ENCODE peak calls at places on chromosomes 7 and 10, in five cellular contexts. L, T, K, N and P are unnamed samples.

GRCh38 chr7:116315803-116316202 is 105.5 kb downstream of the TES start:
- DNase-seq in L (no peak), T (no peak), K (no peak), N (no peak), P (no peak)

GRCh38 chr7:12965767-12966166 is 278.3 kb downstream of the ARL4A start:
- DNase-seq in L (no peak), T (no peak), K (peak; percentile 74), N (no peak), P (no peak)

GRCh38 chr10:130409346-130409745 is 273.2 kb downstream of the GLRX3 start:
- DNase-seq in L (no peak), T (no peak), K (no peak), N (no peak), P (no peak)

GRCh38 chr10:111113961-111114830 is 37.4 kb downstream of the ADRA2A start:
- DNase-seq in L (peak; percentile 14), T (no peak), K (no peak), N (no peak), P (no peak)

GRCh38 chr10:102619281-102619981 is 24.8 kb upstream of the TRIM8 start:
- DNase-seq in L (no peak), T (no peak), K (no peak), N (no peak), P (peak; percentile 84)

GRCh38 chr7:134632052-134632451 is 14.6 kb upstream of the BPGM start:
- DNase-seq in L (no peak), T (no peak), K (no peak), N (no peak), P (no peak)

GRCh38 chr10:14843327-14843988 is 5.4 kb downstream of the HSPA14 start:
- DNase-seq in L (no peak), T (no peak), K (no peak), N (no peak), P (no peak)

GRCh38 chr10:15189133-15189881 is 20.8 kb upstream of the NMT2 start:
- DNase-seq in L (no peak), T (no peak), K (no peak), N (no peak), P (no peak)

GRCh38 chr7:135964254-135964653 is 12.9 kb downstream of the MTPN start:
- DNase-seq in L (no peak), T (no peak), K (no peak), N (no peak), P (no peak)

GRCh38 chr7:140649566-140650205 is 9.1 kb upstream of the DENND2A start:
- DNase-seq in L (peak; percentile 41), T (no peak), K (peak; percentile 71), N (no peak), P (peak; percentile 39)

GRCh38 chr7:111301891-111302290 is 211.0 kb downstream of the LRRN3 start:
- DNase-seq in L (no peak), T (no peak), K (peak; percentile 2), N (no peak), P (no peak)

GRCh38 chr10:11522821-11523245 is 88.6 kb downstream of the USP6NL start:
- DNase-seq in L (no peak), T (no peak), K (peak; percentile 20), N (no peak), P (no peak)

GRCh38 chr10:117175901-117176534 is 21.3 kb upstream of the KCNK18 start:
- DNase-seq in L (peak; percentile 72), T (peak; percentile 84), K (peak; percentile 71), N (peak; percentile 78), P (no peak)

GRCh38 chr7:93245525-93246432 is 13.6 kb downstream of the VPS50 start:
- DNase-seq in L (peak; percentile 48), T (no peak), K (peak; percentile 36), N (no peak), P (no peak)

GRCh38 chr7:963236-964078 is 9.0 kb upstream of the ADAP1 start:
- DNase-seq in L (no peak), T (peak; percentile 68), K (no peak), N (no peak), P (peak; percentile 87)

GRCh38 chr10:4867520-4868356 is 41.7 kb downstream of the AKR1E2 start:
- DNase-seq in L (no peak), T (no peak), K (no peak), N (no peak), P (no peak)

GRCh38 chr10:23067939-23068775 is 27.2 kb upstream of the MSRB2 start:
- DNase-seq in L (peak; percentile 65), T (peak; percentile 69), K (peak; percentile 80), N (peak; percentile 63), P (no peak)

GRCh38 chr10:19041176-19041575 is 7.4 kb upstream of the MALRD1 start:
- DNase-seq in L (no peak), T (no peak), K (no peak), N (no peak), P (no peak)

GRCh38 chr10:107451047-107451446 is 286.5 kb upstream of the SORCS1 start:
- DNase-seq in L (no peak), T (no peak), K (no peak), N (no peak), P (no peak)

GRCh38 chr10:13809447-13809846 is 222.7 kb downstream of the PRPF18 start:
- DNase-seq in L (no peak), T (no peak), K (no peak), N (no peak), P (no peak)

GRCh38 chr10:77504196-77504869 is 133.3 kb downstream of the KCNMA1 start:
- DNase-seq in L (peak; percentile 58), T (no peak), K (peak; percentile 71), N (no peak), P (no peak)

GRCh38 chr7:77877800-77878199 is 79.2 kb downstream of the PHTF2 start:
- DNase-seq in L (peak; percentile 47), T (no peak), K (no peak), N (no peak), P (no peak)

GRCh38 chr7:68511281-68511680 is 1087.0 kb upstream of the AUTS2 start:
- DNase-seq in L (peak; percentile 1), T (no peak), K (no peak), N (no peak), P (no peak)

GRCh38 chr10:3954615-3955014 is 169.6 kb upstream of the KLF6 start:
- DNase-seq in L (no peak), T (no peak), K (no peak), N (no peak), P (no peak)

GRCh38 chr7:28841766-28842165 is 116.4 kb downstream of the TRIL start:
- DNase-seq in L (no peak), T (no peak), K (no peak), N (no peak), P (no peak)

GRCh38 chr10:69876931-69877330 is 75.2 kb downstream of the COL13A1 start:
- DNase-seq in L (no peak), T (no peak), K (no peak), N (no peak), P (no peak)

GRCh38 chr10:110864662-110865140 is 7.0 kb upstream of the PDCD4 start:
- DNase-seq in L (no peak), T (no peak), K (no peak), N (no peak), P (no peak)

GRCh38 chr10:122551450-122551849 is 9.1 kb upstream of the DMBT1 start:
- DNase-seq in L (no peak), T (no peak), K (no peak), N (no peak), P (no peak)

GRCh38 chr10:102994551-102995295 is 76.6 kb downstream of the CNNM2 start:
- DNase-seq in L (no peak), T (no peak), K (no peak), N (no peak), P (no peak)

GRCh38 chr10:1104971-1105370 is 48.8 kb downstream of the WDR37 start:
- DNase-seq in L (no peak), T (no peak), K (no peak), N (no peak), P (no peak)

GRCh38 chr7:38060116-38060515 is 117.9 kb upstream of the STARD3NL start:
- DNase-seq in L (no peak), T (no peak), K (no peak), N (no peak), P (no peak)
- TF ChIP-seq CTCF in L (no peak), T (no peak), K (no peak), N (no peak), P (no peak)

GRCh38 chr10:128113026-128113425 is 13.2 kb downstream of the MKI67 start:
- DNase-seq in L (no peak), T (no peak), K (no peak), N (no peak), P (no peak)

GRCh38 chr10:128121750-128122412 is 4.3 kb downstream of the MKI67 start:
- DNase-seq in L (no peak), T (no peak), K (no peak), N (no peak), P (no peak)

GRCh38 chr10:128115356-128115755 is 10.9 kb downstream of the MKI67 start:
- DNase-seq in L (no peak), T (no peak), K (no peak), N (no peak), P (no peak)

GRCh38 chr10:128116187-128116586 is 10.0 kb downstream of the MKI67 start:
- DNase-seq in L (no peak), T (no peak), K (no peak), N (no peak), P (no peak)

GRCh38 chr10:128116851-128117615 is 9.2 kb downstream of the MKI67 start:
- DNase-seq in L (no peak), T (no peak), K (peak; percentile 29), N (no peak), P (no peak)
- TF ChIP-seq CTCF in L (peak; percentile 17), T (no peak), K (peak; percentile 18), N (peak; percentile 29), P (peak; percentile 30)

GRCh38 chr7:26398436-26399308 is 107.0 kb downstream of the SNX10 start:
- DNase-seq in L (peak; percentile 13), T (peak; percentile 78), K (peak; percentile 35), N (peak; percentile 48), P (no peak)

GRCh38 chr7:26399309-26399610 is 107.6 kb downstream of the SNX10 start:
- DNase-seq in L (peak; percentile 33), T (peak; percentile 56), K (no peak), N (peak; percentile 34), P (no peak)

GRCh38 chr7:26397326-26397725 is 105.7 kb downstream of the SNX10 start:
- DNase-seq in L (no peak), T (no peak), K (no peak), N (no peak), P (no peak)

GRCh38 chr7:26399747-26400146 is 108.1 kb downstream of the SNX10 start:
- DNase-seq in L (no peak), T (no peak), K (no peak), N (no peak), P (no peak)

GRCh38 chr7:26397786-26398435 is 106.2 kb downstream of the SNX10 start:
- DNase-seq in L (no peak), T (no peak), K (no peak), N (peak; percentile 40), P (no peak)
- TF ChIP-seq CTCF in L (no peak), T (no peak), K (no peak), N (no peak), P (no peak)

DNA sequence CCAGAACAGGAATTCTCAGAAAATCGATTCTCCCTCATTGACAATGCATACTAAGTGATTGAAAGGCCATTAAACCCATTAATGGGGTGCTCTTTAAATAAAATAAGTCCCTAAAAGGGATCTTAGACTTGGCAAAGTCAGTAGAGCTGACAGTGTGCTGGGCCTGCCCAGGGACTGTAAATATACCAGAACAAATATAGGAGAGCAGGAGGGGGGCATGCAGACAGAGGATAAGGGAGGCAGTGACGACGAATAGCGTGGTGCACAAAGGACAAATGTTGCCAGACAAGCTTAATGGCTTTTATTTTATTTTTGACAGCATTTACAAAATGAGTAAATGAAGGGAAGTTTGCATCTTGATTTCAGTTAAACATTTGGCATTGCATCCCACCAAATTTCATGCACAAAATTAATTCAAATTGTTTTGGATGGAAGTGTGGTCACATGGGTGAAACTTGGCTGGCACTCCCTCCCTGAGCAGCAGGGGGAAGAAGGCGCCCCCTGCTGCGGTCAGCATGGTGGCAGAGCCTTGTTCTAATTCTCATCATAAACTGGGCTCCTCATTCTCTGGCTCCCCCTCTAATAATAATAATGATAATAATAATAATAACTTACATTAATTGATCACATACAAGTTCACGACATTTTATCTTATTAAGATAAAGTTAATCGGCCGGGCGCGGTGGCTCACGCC is 215.9 kb downstream of the SNX10 start:
- DNase-seq in L (no peak), T (no peak), K (no peak), N (no peak), P (no peak)
- TF ChIP-seq CTCF in L (no peak), T (no peak), K (no peak), N (no peak), P (no peak)